ENCODE peak calls at places on chromosomes 4 and X, in ten cellular contexts. H is NB4, L is Peyer's patch, D is right lobe of liver, K is prostate gland, C is body of pancreas, B is breast epithelium, T is spleen, W is transverse colon, R is A549. Z is an unnamed sample.

GRCh38 chr4:173333658-173334084 is 487 bp downstream of the HMGB2 start:
- DNase-seq in T (peak), B (peak), K (peak), L (peak), H (peak), R (no peak), D (peak), C (peak), W (peak), Z (peak)

GRCh38 chrX:47643926-47644325 is 6.4 kb downstream of the ELK1 start:
- DNase-seq in R (peak), C (no peak), T (no peak), W (no peak), D (no peak), H (peak), L (no peak), B (no peak), K (no peak), Z (no peak)

GRCh38 chr4:55635760-55636621 is at the start of gene NMU:
- DNase-seq in R (peak), B (no peak), D (peak), H (no peak), C (peak), W (peak), T (peak), L (peak), K (peak), Z (peak)

GRCh38 chr4:119209077-119209476 is 3.4 kb upstream of the USP53 start:
- DNase-seq in H (peak), R (peak), D (no peak), K (no peak), C (no peak), B (no peak), L (no peak), W (no peak), T (no peak), Z (no peak)

GRCh38 chr4:39657465-39657864 is 18.8 kb upstream of the SMIM14 start:
- DNase-seq in T (no peak), C (no peak), D (no peak), K (no peak), H (no peak), W (no peak), R (no peak), L (no peak), B (no peak), Z (no peak)

GRCh38 chr4:73275318-73275654 is 16.7 kb upstream of the ANKRD17 start:
- DNase-seq in W (no peak), H (no peak), C (no peak), T (no peak), L (no peak), B (no peak), R (no peak), D (no peak), K (peak), Z (no peak)

GRCh38 chrX:104665691-104666090 is 99.7 kb downstream of the IL1RAPL2 start:
- DNase-seq in H (no peak), W (no peak), K (no peak), T (no peak), B (no peak), D (no peak), R (no peak), C (no peak), L (no peak), Z (no peak)

GRCh38 chr4:13436962-13437361 is 47.2 kb downstream of the RAB28 start:
- DNase-seq in H (no peak), R (no peak), W (no peak), T (no peak), C (no peak), B (no peak), L (no peak), D (no peak), K (no peak), Z (no peak)

GRCh38 chr4:145299380-145300076 is 119.1 kb upstream of the OTUD4 start:
- DNase-seq in C (no peak), L (no peak), T (no peak), B (no peak), K (no peak), R (no peak), H (peak), D (no peak), W (no peak), Z (no peak)

GRCh38 chrX:138026211-138026610 is 460.3 kb downstream of the ZIC3 start:
- DNase-seq in H (peak), T (no peak), W (no peak), R (peak), L (no peak), B (no peak), D (no peak), K (no peak), C (no peak), Z (no peak)

GRCh38 chr4:70877539-70877938 is 24.6 kb upstream of the MOB1B start:
- DNase-seq in H (no peak), K (no peak), T (no peak), D (no peak), L (no peak), W (no peak), R (no peak), C (no peak), B (no peak), Z (no peak)

GRCh38 chr4:65089666-65090065 is 580.6 kb downstream of the EPHA5 start:
- DNase-seq in W (no peak), H (peak), R (peak), L (no peak), C (no peak), T (no peak), B (no peak), D (no peak), K (no peak), Z (no peak)

GRCh38 chr4:123997736-123998449 is 601.3 kb downstream of the SPRY1 start:
- DNase-seq in R (no peak), B (no peak), L (no peak), K (no peak), C (no peak), W (no peak), D (no peak), T (no peak), H (peak), Z (no peak)

GRCh38 chr4:94758141-94758699 is 465 bp downstream of the BMPR1B start:
- DNase-seq in C (peak), T (peak), D (peak), R (peak), H (no peak), W (peak), L (no peak), B (no peak), K (peak), Z (no peak)

GRCh38 chrX:51891821-51892551 is 1.4 kb upstream of the MAGED1 start:
- DNase-seq in D (no peak), C (peak), K (no peak), L (no peak), W (no peak), R (no peak), H (peak), B (no peak), T (no peak), Z (no peak)

GRCh38 chrX:132169554-132169953 is 41.7 kb upstream of the FRMD7 start:
- DNase-seq in B (no peak), W (no peak), K (no peak), R (no peak), H (no peak), D (no peak), L (no peak), T (no peak), C (no peak), Z (no peak)

GRCh38 chr4:73608677-73609594 is 11.3 kb downstream of the RASSF6 start:
- DNase-seq in C (no peak), W (no peak), B (peak), D (no peak), H (no peak), K (no peak), R (peak), L (no peak), T (no peak), Z (no peak)

GRCh38 chr4:46886711-46887110 is 22.3 kb downstream of the COX7B2 start:
- DNase-seq in D (no peak), C (no peak), H (peak), W (no peak), L (no peak), R (peak), B (no peak), T (no peak), K (no peak), Z (no peak)

GRCh38 chr4:2217726-2218125 is 24.2 kb downstream of the HAUS3 start:
- DNase-seq in H (no peak), K (no peak), B (no peak), T (no peak), C (no peak), L (no peak), W (no peak), D (no peak), R (no peak), Z (no peak)

DNA sequence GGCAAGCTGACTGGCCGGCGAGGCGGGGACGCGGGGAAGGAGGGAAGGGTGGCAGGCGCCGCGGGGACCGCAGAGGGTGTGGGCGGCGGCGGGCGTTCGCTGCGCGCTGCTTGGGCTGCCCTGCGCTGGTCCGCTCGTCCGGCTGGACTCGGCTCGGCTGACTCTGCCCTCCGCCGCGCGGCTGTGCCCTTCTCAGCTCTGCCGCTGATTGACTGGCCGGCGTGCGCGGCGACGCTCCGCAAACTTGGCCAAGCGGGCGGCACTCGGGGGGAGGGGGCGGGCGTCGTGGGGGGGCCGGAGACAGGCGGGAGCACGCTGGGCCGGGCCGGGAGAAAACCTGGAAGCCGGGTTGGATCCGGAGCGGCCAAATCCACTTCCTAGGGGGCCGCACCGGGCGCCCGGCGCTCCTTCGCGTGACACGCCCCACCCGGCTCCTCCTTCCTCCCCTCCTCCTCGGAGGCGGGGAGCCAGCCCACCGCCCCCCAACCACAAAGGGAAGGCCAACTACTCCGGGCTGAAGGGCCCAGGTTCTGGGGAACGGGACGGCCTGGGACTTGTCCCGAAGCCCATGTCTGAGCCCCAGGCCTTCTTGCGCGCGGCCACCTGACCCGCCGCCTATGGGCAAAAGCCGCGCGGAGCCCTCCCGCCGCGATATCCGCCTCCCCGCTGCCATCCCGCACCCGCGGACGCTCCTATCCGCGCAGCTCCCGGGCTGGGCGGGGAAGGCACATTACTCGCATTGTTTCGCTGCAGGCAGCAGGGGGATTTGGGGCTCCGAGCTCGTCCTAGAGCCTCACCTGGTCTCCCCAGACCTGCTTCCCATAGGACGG is at the start of gene GPC4:
- DNase-seq in L (peak), W (peak), K (peak), B (peak), R (peak), D (peak), T (peak), H (no peak), C (peak), Z (peak)
- TF ChIP-seq POLR2A in L (no peak), W (peak), K (no peak), B (no peak), R (no peak), D (no peak), T (no peak), H (no peak), C (peak), Z (no peak)

GRCh38 chrX:135543924-135544323 is 23.5 kb downstream of the INTS6L start:
- DNase-seq in D (no peak), W (peak), L (no peak), B (no peak), R (peak), T (no peak), K (no peak), H (peak), C (no peak), Z (no peak)
- TF ChIP-seq CTCF in D (peak), W (peak), L (no peak), B (no peak), R (no peak), T (no peak), K (no peak), H (peak), C (no peak), Z (no peak)

GRCh38 chr4:24584175-24584850 is at the start of gene DHX15:
- DNase-seq in T (peak), C (peak), W (peak), D (peak), R (peak), K (peak), H (peak), B (peak), L (peak), Z (peak)
- TF ChIP-seq POLR2A in T (peak), C (peak), W (peak), D (peak), R (peak), K (peak), H (peak), B (peak), L (no peak), Z (peak)

DNA sequence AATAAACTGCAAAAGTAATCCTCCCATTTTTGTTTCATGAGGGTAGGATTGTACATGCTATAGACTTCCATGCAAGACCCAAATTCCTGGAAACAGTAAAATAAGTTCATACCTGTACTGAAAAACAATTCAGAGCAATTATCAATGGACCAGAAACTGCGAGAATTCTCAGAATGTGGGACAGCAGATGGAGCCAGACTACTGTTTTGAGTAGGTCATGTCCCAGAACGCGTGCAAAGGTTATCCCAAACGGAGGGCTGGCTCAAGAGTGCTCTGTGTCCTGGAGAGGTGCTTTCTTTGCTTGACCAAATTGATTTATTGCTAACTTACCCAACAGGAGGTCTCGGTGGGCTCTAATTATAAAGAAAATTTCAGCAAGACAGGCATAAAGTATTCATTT is 1.7 kb upstream of the MAGEH1 start:
- DNase-seq in R (peak), T (no peak), D (no peak), K (peak), H (peak), B (no peak), C (no peak), W (no peak), L (no peak), Z (peak)
- TF ChIP-seq CTCF in R (no peak), T (no peak), D (peak), K (peak), H (no peak), B (no peak), C (no peak), W (no peak), L (no peak), Z (no peak)

GRCh38 chrX:40735318-40736169 is at the start of gene MED14:
- DNase-seq in D (peak), R (peak), B (peak), K (peak), L (peak), C (peak), W (peak), T (peak), H (peak), Z (peak)
- TF ChIP-seq POLR2A in D (peak), R (peak), B (no peak), K (peak), L (peak), C (peak), W (peak), T (no peak), H (peak), Z (peak)

GRCh38 chrX:50204364-50204899 is at the start of gene CCNB3:
- DNase-seq in K (peak), D (peak), C (peak), H (peak), W (peak), R (peak), T (peak), L (peak), B (peak), Z (peak)
- TF ChIP-seq CTCF in K (peak), D (peak), C (peak), H (peak), W (peak), R (peak), T (peak), L (peak), B (peak), Z (peak)

GRCh38 chrX:106611682-106612402 is at the start of gene RADX:
- DNase-seq in C (peak), K (peak), L (peak), R (peak), B (peak), D (peak), W (peak), T (peak), H (no peak), Z (peak)
- TF ChIP-seq POLR2A in C (no peak), K (peak), L (peak), R (no peak), B (no peak), D (peak), W (peak), T (no peak), H (no peak), Z (peak)

GRCh38 chr4:189124149-189124758 is 816.4 kb upstream of the FRG1 start:
- DNase-seq in R (peak), W (no peak), K (no peak), L (no peak), D (no peak), T (no peak), H (peak), B (no peak), C (no peak), Z (peak)
- TF ChIP-seq CTCF in R (peak), W (peak), K (peak), L (no peak), D (peak), T (no peak), H (peak), B (peak), C (peak), Z (peak)

GRCh38 chr4:7068279-7068842 is 497 bp upstream of the GRPEL1 start:
- DNase-seq in K (no peak), H (no peak), W (no peak), R (no peak), T (no peak), C (no peak), L (no peak), D (peak), B (no peak), Z (no peak)
- TF ChIP-seq POLR2A in K (peak), H (no peak), W (no peak), R (peak), T (no peak), C (no peak), L (no peak), D (no peak), B (no peak), Z (no peak)

DNA sequence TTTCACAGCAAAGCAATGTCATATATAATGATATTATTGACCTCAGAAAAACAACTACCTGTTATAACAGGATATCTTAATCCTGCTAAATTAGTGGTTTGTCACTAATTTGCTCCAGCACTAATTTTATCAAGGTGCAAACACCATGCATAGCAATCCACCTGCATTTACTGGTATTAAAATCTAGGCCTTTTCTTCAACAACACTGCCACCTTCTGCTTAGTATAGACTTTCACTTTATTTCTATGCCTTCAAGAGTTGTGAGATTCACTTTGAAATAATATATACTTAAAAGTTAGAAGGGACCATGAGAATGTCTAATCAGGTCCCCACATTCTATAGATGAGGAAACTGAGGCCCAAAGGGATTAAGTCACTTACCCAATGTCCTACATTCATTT is 82.1 kb upstream of the IQCM start:
- DNase-seq in H (peak), L (no peak), D (no peak), T (no peak), C (no peak), K (no peak), W (no peak), R (peak), B (no peak), Z (no peak)
- TF ChIP-seq CTCF in H (no peak), L (no peak), D (peak), T (no peak), C (peak), K (peak), W (no peak), R (peak), B (no peak), Z (no peak)

Z was measured in adrenal gland.